ENCODE peak calls at places on chromosomes 13 and 19, in four cellular contexts. V is mucosa of gallbladder, F is epithelial cell of prostate, A is PC-9. B is an unnamed sample.

GRCh38 chr13:113741101-113741731 is 17.8 kb upstream of the TMEM255B start:
- DNase-seq in V (no peak), F (no peak), A (no peak), B (no peak)

GRCh38 chr13:67642638-67643037 is 412.5 kb upstream of the PCDH9 start:
- DNase-seq in V (no peak), F (no peak), A (no peak), B (no peak)

GRCh38 chr19:34644991-34645461 is 31.9 kb downstream of the SCGB2B2 start:
- DNase-seq in V (no peak), F (no peak), A (no peak), B (no peak)

GRCh38 chr13:46478641-46479040 is 74.3 kb upstream of the LRCH1 start:
- DNase-seq in V (no peak), F (no peak), A (no peak), B (no peak)

GRCh38 chr13:51764184-51765141 is 39.5 kb downstream of the DHRS12 start:
- DNase-seq in V (peak), F (no peak), A (no peak), B (no peak)

GRCh38 chr19:45306040-45306439 is 16.6 kb downstream of the CKM start:
- DNase-seq in V (no peak), F (no peak), A (no peak), B (no peak)

GRCh38 chr13:20848203-20848602 is 54.3 kb downstream of the XPO4 start:
- DNase-seq in V (no peak), F (no peak), A (no peak), B (no peak)

GRCh38 chr19:1130801-1131717 is 27.3 kb downstream of the GPX4 start:
- DNase-seq in V (no peak), F (no peak), A (no peak), B (no peak)

GRCh38 chr19:1216756-1217155 is 11.2 kb downstream of the STK11 start:
- DNase-seq in V (no peak), F (no peak), A (no peak), B (no peak)

GRCh38 chr13:39597828-39598227 is 5.2 kb downstream of the LHFPL6 start:
- DNase-seq in V (no peak), F (no peak), A (no peak), B (no peak)

GRCh38 chr19:54096642-54097106 is 3.9 kb downstream of the OSCAR start:
- DNase-seq in V (peak), F (no peak), A (no peak), B (peak)

GRCh38 chr19:1363599-1363998 is 20.1 kb upstream of the NDUFS7 start:
- DNase-seq in V (no peak), F (no peak), A (no peak), B (no peak)

GRCh38 chr19:10747271-10747670 is 29.4 kb downstream of the DNM2 start:
- DNase-seq in V (peak), F (no peak), A (peak), B (no peak)

GRCh38 chr13:43797869-43798268 is 11.1 kb upstream of the ENOX1 start:
- DNase-seq in V (no peak), F (no peak), A (no peak), B (no peak)

GRCh38 chr13:35978607-35979316 is 152.4 kb downstream of the DCLK1 start:
- DNase-seq in V (peak), F (no peak), A (peak), B (peak)

GRCh38 chr13:90414691-90415596 is 932.5 kb upstream of the MIR17HG start:
- DNase-seq in V (no peak), F (no peak), A (no peak), B (peak)

GRCh38 chr19:2350656-2351055 is 9.4 kb upstream of the TMPRSS9 start:
- DNase-seq in V (no peak), F (no peak), A (no peak), B (no peak)

GRCh38 chr13:112453874-112454647 is 77.9 kb downstream of the SPACA7 start:
- DNase-seq in V (no peak), F (no peak), A (no peak), B (no peak)

GRCh38 chr19:53158119-53158656 is 665 bp downstream of the ZNF347 start:
- DNase-seq in V (peak), F (no peak), A (no peak), B (no peak)

GRCh38 chr13:96822900-96823299 is 171.4 kb downstream of the OXGR1 start:
- DNase-seq in V (no peak), F (peak), A (no peak), B (peak)

B was measured in HCT116.